ENCODE peak calls at places on chromosomes 2 and 18, in eight cellular contexts. One of them, this sample, is unnamed.
A peak's percentile ranks its signal among the peaks of the same experiment; 100 is the strongest.

GRCh38 chr2:216023055-216023648 is 9.8 kb upstream of the MREG start:
- DNase-seq in AG04450: no peak
- DNase-seq in IMR-90: peak; percentile 52
- DNase-seq in pancreas: peak; percentile 11
- DNase-seq in PC-3: peak; percentile 74
- DNase-seq in foreskin fibroblast: peak; percentile 32
- DNase-seq in dorsolateral prefrontal cortex: no peak
- DNase-seq in heart right ventricle: no peak
- DNase-seq in this sample: peak; percentile 78

GRCh38 chr18:77101410-77102245 is 31.0 kb downstream of the MBP start:
- DNase-seq in AG04450: peak; percentile 89
- DNase-seq in IMR-90: peak; percentile 97
- DNase-seq in pancreas: no peak
- DNase-seq in PC-3: peak; percentile 95
- DNase-seq in foreskin fibroblast: peak; percentile 98
- DNase-seq in dorsolateral prefrontal cortex: peak; percentile 62
- DNase-seq in heart right ventricle: peak; percentile 64
- DNase-seq in this sample: peak; percentile 97

GRCh38 chr2:148927010-148927409 is 52.0 kb downstream of the KIF5C start:
- DNase-seq in AG04450: no peak
- DNase-seq in IMR-90: no peak
- DNase-seq in pancreas: no peak
- DNase-seq in PC-3: peak; percentile 13
- DNase-seq in foreskin fibroblast: no peak
- DNase-seq in dorsolateral prefrontal cortex: no peak
- DNase-seq in heart right ventricle: no peak
- DNase-seq in this sample: no peak

GRCh38 chr2:159617651-159618050 is 1.3 kb upstream of the BAZ2B start:
- DNase-seq in AG04450: no peak
- DNase-seq in IMR-90: peak; percentile 31
- DNase-seq in pancreas: peak; percentile 13
- DNase-seq in PC-3: peak; percentile 17
- DNase-seq in foreskin fibroblast: no peak
- DNase-seq in dorsolateral prefrontal cortex: no peak
- DNase-seq in heart right ventricle: peak; percentile 26
- DNase-seq in this sample: peak; percentile 52

GRCh38 chr2:9631976-9632700 is 1.3 kb upstream of the YWHAQ start:
- DNase-seq in AG04450: no peak
- DNase-seq in IMR-90: no peak
- DNase-seq in pancreas: no peak
- DNase-seq in PC-3: no peak
- DNase-seq in foreskin fibroblast: no peak
- DNase-seq in dorsolateral prefrontal cortex: no peak
- DNase-seq in heart right ventricle: peak; percentile 64
- DNase-seq in this sample: no peak

GRCh38 chr2:85728342-85728741 is 25.4 kb upstream of the ATOH8 start:
- DNase-seq in AG04450: no peak
- DNase-seq in IMR-90: no peak
- DNase-seq in pancreas: no peak
- DNase-seq in PC-3: no peak
- DNase-seq in foreskin fibroblast: no peak
- DNase-seq in dorsolateral prefrontal cortex: no peak
- DNase-seq in heart right ventricle: no peak
- DNase-seq in this sample: no peak

GRCh38 chr2:235827585-235827992 is 333.7 kb downstream of the AGAP1 start:
- DNase-seq in AG04450: peak; percentile 24
- DNase-seq in IMR-90: no peak
- DNase-seq in pancreas: no peak
- DNase-seq in PC-3: peak; percentile 85
- DNase-seq in foreskin fibroblast: peak; percentile 54
- DNase-seq in dorsolateral prefrontal cortex: no peak
- DNase-seq in heart right ventricle: no peak
- DNase-seq in this sample: peak; percentile 62

GRCh38 chr2:118090387-118091139 is 2.3 kb downstream of the INSIG2 start:
- DNase-seq in AG04450: no peak
- DNase-seq in IMR-90: no peak
- DNase-seq in pancreas: no peak
- DNase-seq in PC-3: no peak
- DNase-seq in foreskin fibroblast: no peak
- DNase-seq in dorsolateral prefrontal cortex: no peak
- DNase-seq in heart right ventricle: no peak
- DNase-seq in this sample: no peak

GRCh38 chr18:43692291-43692690 is 415.0 kb upstream of the SYT4 start:
- DNase-seq in AG04450: no peak
- DNase-seq in IMR-90: peak; percentile 55
- DNase-seq in pancreas: no peak
- DNase-seq in PC-3: no peak
- DNase-seq in foreskin fibroblast: peak; percentile 33
- DNase-seq in dorsolateral prefrontal cortex: no peak
- DNase-seq in heart right ventricle: no peak
- DNase-seq in this sample: peak; percentile 61

GRCh38 chr2:132703396-132703795 is 33.4 kb upstream of the LYPD1 start:
- DNase-seq in AG04450: peak; percentile 41
- DNase-seq in IMR-90: peak; percentile 93
- DNase-seq in pancreas: no peak
- DNase-seq in PC-3: no peak
- DNase-seq in foreskin fibroblast: no peak
- DNase-seq in dorsolateral prefrontal cortex: no peak
- DNase-seq in heart right ventricle: no peak
- DNase-seq in this sample: peak; percentile 8

GRCh38 chr2:237744270-237744612 is 54.3 kb upstream of the RBM44 start:
- DNase-seq in AG04450: no peak
- DNase-seq in IMR-90: no peak
- DNase-seq in pancreas: no peak
- DNase-seq in PC-3: no peak
- DNase-seq in foreskin fibroblast: no peak
- DNase-seq in dorsolateral prefrontal cortex: no peak
- DNase-seq in heart right ventricle: no peak
- DNase-seq in this sample: no peak

GRCh38 chr2:237746302-237747080 is 52.1 kb upstream of the RBM44 start:
- DNase-seq in AG04450: no peak
- DNase-seq in IMR-90: no peak
- DNase-seq in pancreas: no peak
- DNase-seq in PC-3: no peak
- DNase-seq in foreskin fibroblast: no peak
- DNase-seq in dorsolateral prefrontal cortex: no peak
- DNase-seq in heart right ventricle: no peak
- DNase-seq in this sample: no peak

GRCh38 chr2:237744613-237745249 is 53.8 kb upstream of the RBM44 start:
- DNase-seq in AG04450: no peak
- DNase-seq in IMR-90: peak; percentile 54
- DNase-seq in pancreas: peak; percentile 48
- DNase-seq in PC-3: peak; percentile 75
- DNase-seq in foreskin fibroblast: no peak
- DNase-seq in dorsolateral prefrontal cortex: peak; percentile 82
- DNase-seq in heart right ventricle: peak; percentile 74
- DNase-seq in this sample: peak; percentile 70

GRCh38 chr2:237743561-237744269 is 54.9 kb upstream of the RBM44 start:
- DNase-seq in AG04450: no peak
- DNase-seq in IMR-90: peak; percentile 63
- DNase-seq in pancreas: no peak
- DNase-seq in PC-3: peak; percentile 84
- DNase-seq in foreskin fibroblast: no peak
- DNase-seq in dorsolateral prefrontal cortex: no peak
- DNase-seq in heart right ventricle: no peak
- DNase-seq in this sample: peak; percentile 44

DNA sequence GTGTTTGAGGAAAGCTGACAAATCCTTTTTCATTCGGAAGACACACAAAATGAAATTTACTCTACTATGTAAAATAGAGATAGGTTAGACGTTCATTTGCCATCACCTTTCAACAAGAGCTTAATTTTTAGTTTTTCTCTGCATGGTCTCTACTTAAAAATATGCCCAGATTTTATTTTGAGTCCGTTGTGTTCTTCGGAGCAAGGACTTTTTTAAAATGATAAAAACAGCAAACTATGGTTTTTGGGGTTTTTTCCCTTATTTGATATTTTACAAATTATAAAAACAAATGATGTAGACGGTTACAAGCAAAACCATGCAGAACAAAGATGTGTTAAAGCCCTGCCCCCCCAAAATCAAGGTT is 53.3 kb upstream of the RBM44 start:
- DNase-seq in AG04450: no peak
- DNase-seq in IMR-90: no peak
- DNase-seq in pancreas: no peak
- DNase-seq in PC-3: no peak
- DNase-seq in foreskin fibroblast: no peak
- DNase-seq in dorsolateral prefrontal cortex: no peak
- DNase-seq in heart right ventricle: no peak
- DNase-seq in this sample: no peak
- TF ChIP-seq CTCF in AG04450: no peak
- TF ChIP-seq CTCF in IMR-90: no peak
- TF ChIP-seq CTCF in pancreas: no peak
- TF ChIP-seq CTCF in PC-3: no peak
- TF ChIP-seq CTCF in foreskin fibroblast: no peak
- TF ChIP-seq CTCF in dorsolateral prefrontal cortex: no peak
- TF ChIP-seq CTCF in heart right ventricle: peak; percentile 13
- TF ChIP-seq CTCF in this sample: no peak

GRCh38 chr2:180979086-180979934 is 1.1 kb upstream of the UBE2E3 start:
- DNase-seq in AG04450: peak; percentile 49
- DNase-seq in IMR-90: peak; percentile 76
- DNase-seq in pancreas: peak; percentile 8
- DNase-seq in PC-3: peak; percentile 95
- DNase-seq in foreskin fibroblast: peak; percentile 72
- DNase-seq in dorsolateral prefrontal cortex: no peak
- DNase-seq in heart right ventricle: no peak
- DNase-seq in this sample: peak; percentile 86

GRCh38 chr2:180980185-180980942 is at the start of gene UBE2E3:
- DNase-seq in AG04450: peak; percentile 42
- DNase-seq in IMR-90: peak; percentile 72
- DNase-seq in pancreas: peak; percentile 84
- DNase-seq in PC-3: peak; percentile 86
- DNase-seq in foreskin fibroblast: peak; percentile 81
- DNase-seq in dorsolateral prefrontal cortex: peak; percentile 76
- DNase-seq in heart right ventricle: peak; percentile 82
- DNase-seq in this sample: peak; percentile 84

GRCh38 chr2:180971811-180972210 is 8.6 kb upstream of the UBE2E3 start:
- DNase-seq in AG04450: no peak
- DNase-seq in IMR-90: no peak
- DNase-seq in pancreas: no peak
- DNase-seq in PC-3: no peak
- DNase-seq in foreskin fibroblast: no peak
- DNase-seq in dorsolateral prefrontal cortex: no peak
- DNase-seq in heart right ventricle: no peak
- DNase-seq in this sample: no peak

GRCh38 chr2:180979935-180980184 is 545 bp upstream of the UBE2E3 start:
- DNase-seq in AG04450: no peak
- DNase-seq in IMR-90: peak; percentile 6
- DNase-seq in pancreas: no peak
- DNase-seq in PC-3: no peak
- DNase-seq in foreskin fibroblast: no peak
- DNase-seq in dorsolateral prefrontal cortex: no peak
- DNase-seq in heart right ventricle: no peak
- DNase-seq in this sample: no peak

GRCh38 chr2:180975585-180975984 is 4.8 kb upstream of the UBE2E3 start:
- DNase-seq in AG04450: no peak
- DNase-seq in IMR-90: no peak
- DNase-seq in pancreas: no peak
- DNase-seq in PC-3: no peak
- DNase-seq in foreskin fibroblast: no peak
- DNase-seq in dorsolateral prefrontal cortex: no peak
- DNase-seq in heart right ventricle: no peak
- DNase-seq in this sample: no peak
- H3K4me3 ChIP-seq in AG04450: no peak overlapping the region
- H3K4me3 ChIP-seq in IMR-90: no peak overlapping the region
- H3K4me3 ChIP-seq in pancreas: no peak overlapping the region
- H3K4me3 ChIP-seq in PC-3: no peak overlapping the region
- H3K4me3 ChIP-seq in foreskin fibroblast: no peak overlapping the region
- H3K4me3 ChIP-seq in dorsolateral prefrontal cortex: no peak overlapping the region
- H3K4me3 ChIP-seq in heart right ventricle: no peak overlapping the region
- H3K4me3 ChIP-seq in this sample: no peak overlapping the region

GRCh38 chr2:56287974-56288373 is 104.2 kb downstream of the CCDC85A start:
- DNase-seq in AG04450: no peak
- DNase-seq in IMR-90: no peak
- DNase-seq in pancreas: no peak
- DNase-seq in PC-3: peak; percentile 84
- DNase-seq in foreskin fibroblast: no peak
- DNase-seq in dorsolateral prefrontal cortex: no peak
- DNase-seq in heart right ventricle: no peak
- DNase-seq in this sample: no peak

GRCh38 chr2:56286936-56287335 is 103.1 kb downstream of the CCDC85A start:
- DNase-seq in AG04450: no peak
- DNase-seq in IMR-90: no peak
- DNase-seq in pancreas: no peak
- DNase-seq in PC-3: no peak
- DNase-seq in foreskin fibroblast: no peak
- DNase-seq in dorsolateral prefrontal cortex: no peak
- DNase-seq in heart right ventricle: no peak
- DNase-seq in this sample: no peak

GRCh38 chr2:56287508-56287907 is 103.7 kb downstream of the CCDC85A start:
- DNase-seq in AG04450: no peak
- DNase-seq in IMR-90: no peak
- DNase-seq in pancreas: no peak
- DNase-seq in PC-3: peak; percentile 15
- DNase-seq in foreskin fibroblast: no peak
- DNase-seq in dorsolateral prefrontal cortex: no peak
- DNase-seq in heart right ventricle: no peak
- DNase-seq in this sample: no peak

GRCh38 chr2:56291711-56292110 is 107.9 kb downstream of the CCDC85A start:
- DNase-seq in AG04450: no peak
- DNase-seq in IMR-90: no peak
- DNase-seq in pancreas: no peak
- DNase-seq in PC-3: no peak
- DNase-seq in foreskin fibroblast: no peak
- DNase-seq in dorsolateral prefrontal cortex: no peak
- DNase-seq in heart right ventricle: no peak
- DNase-seq in this sample: no peak

GRCh38 chr2:56288863-56289580 is 105.2 kb downstream of the CCDC85A start:
- DNase-seq in AG04450: no peak
- DNase-seq in IMR-90: no peak
- DNase-seq in pancreas: no peak
- DNase-seq in PC-3: peak; percentile 25
- DNase-seq in foreskin fibroblast: no peak
- DNase-seq in dorsolateral prefrontal cortex: no peak
- DNase-seq in heart right ventricle: no peak
- DNase-seq in this sample: no peak
- TF ChIP-seq CTCF in AG04450: no peak
- TF ChIP-seq CTCF in IMR-90: no peak
- TF ChIP-seq CTCF in pancreas: no peak
- TF ChIP-seq CTCF in PC-3: peak; percentile 31
- TF ChIP-seq CTCF in foreskin fibroblast: no peak
- TF ChIP-seq CTCF in dorsolateral prefrontal cortex: no peak
- TF ChIP-seq CTCF in heart right ventricle: peak; percentile 24
- TF ChIP-seq CTCF in this sample: peak; percentile 7

DNA sequence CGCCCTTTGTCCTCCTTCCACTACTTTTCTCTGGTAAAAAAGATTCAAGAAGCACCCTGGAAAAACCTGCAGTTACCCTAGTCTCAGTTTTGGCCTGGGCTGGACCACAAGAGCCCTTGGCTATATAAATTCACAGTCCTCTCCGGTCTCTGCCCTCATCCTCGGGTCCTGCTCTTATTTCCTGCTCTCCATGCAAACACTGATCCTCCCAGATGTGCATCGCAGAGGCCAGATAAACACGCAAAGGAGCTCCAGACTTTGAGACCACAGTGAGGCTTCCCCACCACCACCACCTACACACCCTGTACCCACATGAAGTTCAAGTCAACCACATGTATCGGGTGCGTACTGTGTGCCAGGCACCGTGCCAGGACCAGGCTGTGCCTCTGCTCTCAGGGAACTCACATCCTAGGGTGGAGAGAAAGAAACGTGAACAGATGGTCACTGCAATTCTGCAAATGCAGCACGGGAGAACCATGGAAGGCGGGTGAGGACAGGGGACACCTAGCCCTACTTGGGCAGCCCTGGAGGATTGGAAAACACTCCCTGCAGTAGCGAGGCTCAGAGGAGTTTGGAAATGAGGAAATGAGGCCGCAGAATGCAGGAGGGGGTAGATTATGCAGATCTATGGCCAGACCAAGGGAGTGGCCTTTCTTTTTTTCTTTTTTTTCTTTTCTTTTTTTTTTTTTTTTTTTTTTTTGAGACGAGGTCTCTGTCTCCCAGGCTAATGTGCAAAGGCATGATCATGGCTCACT is 7.5 kb downstream of the CTDSP1 start:
- DNase-seq in AG04450: no peak
- DNase-seq in IMR-90: peak; percentile 37
- DNase-seq in pancreas: peak; percentile 64
- DNase-seq in PC-3: peak; percentile 27
- DNase-seq in foreskin fibroblast: peak; percentile 60
- DNase-seq in dorsolateral prefrontal cortex: peak; percentile 87
- DNase-seq in heart right ventricle: peak; percentile 48
- DNase-seq in this sample: peak; percentile 69
- H3K4me3 ChIP-seq in AG04450: peak overlapping the region; percentile 59
- H3K4me3 ChIP-seq in IMR-90: peak overlapping the region; percentile 36
- H3K4me3 ChIP-seq in pancreas: no peak overlapping the region
- H3K4me3 ChIP-seq in PC-3: peak overlapping the region; percentile 59
- H3K4me3 ChIP-seq in foreskin fibroblast: peak overlapping the region; percentile 40
- H3K4me3 ChIP-seq in dorsolateral prefrontal cortex: peak overlapping the region; percentile 49
- H3K4me3 ChIP-seq in heart right ventricle: peak overlapping the region; percentile 48
- H3K4me3 ChIP-seq in this sample: peak overlapping the region; percentile 51